ENCODE peak calls at places on chromosomes 16 and 17, in four cellular contexts. One of them, this sample, is unnamed.

GRCh38 chr17:8151120-8151640 is 1.0 kb downstream of the PER1 start:
- DNase-seq in Calu3: no peak
- DNase-seq in sciatic nerve: peak
- DNase-seq in esophagus squamous epithelium: peak
- DNase-seq in this sample: peak

GRCh38 chr17:29585080-29585751 is 4.2 kb downstream of the GIT1 start:
- DNase-seq in sciatic nerve: no peak
- DNase-seq in esophagus squamous epithelium: no peak
- DNase-seq in Calu3: no peak
- DNase-seq in this sample: no peak

GRCh38 chr17:41029633-41030245 is at the start of gene KRTAP1-4:
- DNase-seq in sciatic nerve: no peak
- DNase-seq in Calu3: no peak
- DNase-seq in esophagus squamous epithelium: no peak
- DNase-seq in this sample: no peak

GRCh38 chr16:56258508-56259424 is 67.5 kb downstream of the GNAO1 start:
- DNase-seq in esophagus squamous epithelium: no peak
- DNase-seq in sciatic nerve: no peak
- DNase-seq in Calu3: no peak
- DNase-seq in this sample: no peak

GRCh38 chr16:85334718-85335583 is 222.7 kb upstream of the CIBAR2 start:
- DNase-seq in esophagus squamous epithelium: no peak
- DNase-seq in Calu3: peak
- DNase-seq in sciatic nerve: no peak
- DNase-seq in this sample: no peak

GRCh38 chr17:4604111-4604644 is 19.8 kb downstream of the SMTNL2 start:
- DNase-seq in Calu3: no peak
- DNase-seq in esophagus squamous epithelium: no peak
- DNase-seq in sciatic nerve: no peak
- DNase-seq in this sample: no peak

GRCh38 chr17:29115906-29116651 is 64.1 kb downstream of the MYO18A start:
- DNase-seq in sciatic nerve: no peak
- DNase-seq in esophagus squamous epithelium: no peak
- DNase-seq in Calu3: peak
- DNase-seq in this sample: no peak

GRCh38 chr17:67515490-67516088 is 138.5 kb downstream of the PITPNC1 start:
- DNase-seq in esophagus squamous epithelium: no peak
- DNase-seq in sciatic nerve: no peak
- DNase-seq in Calu3: no peak
- DNase-seq in this sample: no peak

GRCh38 chr16:64416232-64417010 is 705.4 kb downstream of the CDH11 start:
- DNase-seq in sciatic nerve: no peak
- DNase-seq in Calu3: no peak
- DNase-seq in esophagus squamous epithelium: no peak
- DNase-seq in this sample: no peak

GRCh38 chr16:30953511-30954124 is 3.9 kb upstream of the SETD1A start:
- DNase-seq in Calu3: peak
- DNase-seq in sciatic nerve: no peak
- DNase-seq in esophagus squamous epithelium: no peak
- DNase-seq in this sample: no peak

GRCh38 chr17:16519021-16519420 is 27.0 kb upstream of the LRRC75A start:
- DNase-seq in esophagus squamous epithelium: no peak
- DNase-seq in sciatic nerve: no peak
- DNase-seq in Calu3: no peak
- DNase-seq in this sample: no peak

GRCh38 chr17:79915850-79916430 is 76.7 kb upstream of the CBX4 start:
- DNase-seq in Calu3: peak
- DNase-seq in esophagus squamous epithelium: no peak
- DNase-seq in sciatic nerve: peak
- DNase-seq in this sample: no peak

GRCh38 chr17:58339775-58340622 is 11.4 kb upstream of the TSPOAP1 start:
- DNase-seq in Calu3: no peak
- DNase-seq in sciatic nerve: no peak
- DNase-seq in esophagus squamous epithelium: no peak
- DNase-seq in this sample: no peak

GRCh38 chr16:74844041-74844826 is 69.6 kb upstream of the FA2H start:
- DNase-seq in sciatic nerve: no peak
- DNase-seq in Calu3: no peak
- DNase-seq in esophagus squamous epithelium: no peak
- DNase-seq in this sample: no peak

GRCh38 chr16:85641776-85642176 is 28.7 kb downstream of the GSE1 start:
- DNase-seq in sciatic nerve: no peak
- DNase-seq in Calu3: no peak
- DNase-seq in esophagus squamous epithelium: no peak
- DNase-seq in this sample: peak

GRCh38 chr16:81657224-81657623 is 121.9 kb upstream of the PLCG2 start:
- DNase-seq in esophagus squamous epithelium: no peak
- DNase-seq in sciatic nerve: no peak
- DNase-seq in Calu3: no peak
- DNase-seq in this sample: no peak

GRCh38 chr17:56096026-56096807 is 57.1 kb upstream of the ANKFN1 start:
- DNase-seq in sciatic nerve: no peak
- DNase-seq in Calu3: no peak
- DNase-seq in esophagus squamous epithelium: no peak
- DNase-seq in this sample: no peak

This sample was measured in ascending aorta.